ENCODE peak calls at places on chromosomes 12 and 14, in ten cellular contexts. One of them, this sample, is unnamed.

GRCh38 chr14:80955434-80955939 is at the start of gene TSHR:
- DNase-seq in KG1: no peak
- DNase-seq in iris pigment epithelial cell: no peak
- DNase-seq in G401: no peak
- DNase-seq in endodermal cell: peak
- DNase-seq in activated gamma-delta T cell treated with Interleukin-2 at 50 U/mL for 16 hours: no peak
- DNase-seq in fibroblast of the aortic adventitia: no peak
- DNase-seq in fibroblast of the conjunctiva: no peak
- DNase-seq in cardiac fibroblast: no peak
- DNase-seq in NCI-H2081: no peak
- DNase-seq in this sample: no peak

GRCh38 chr12:11706509-11707331 is 57.2 kb downstream of the ETV6 start:
- DNase-seq in KG1: no peak
- DNase-seq in iris pigment epithelial cell: no peak
- DNase-seq in G401: no peak
- DNase-seq in endodermal cell: no peak
- DNase-seq in activated gamma-delta T cell treated with Interleukin-2 at 50 U/mL for 16 hours: no peak
- DNase-seq in fibroblast of the aortic adventitia: no peak
- DNase-seq in fibroblast of the conjunctiva: no peak
- DNase-seq in cardiac fibroblast: no peak
- DNase-seq in NCI-H2081: no peak
- DNase-seq in this sample: no peak

GRCh38 chr12:52975820-52976573 is 27.1 kb downstream of the KRT18 start:
- DNase-seq in KG1: no peak
- DNase-seq in iris pigment epithelial cell: no peak
- DNase-seq in G401: peak
- DNase-seq in endodermal cell: peak
- DNase-seq in activated gamma-delta T cell treated with Interleukin-2 at 50 U/mL for 16 hours: no peak
- DNase-seq in fibroblast of the aortic adventitia: no peak
- DNase-seq in fibroblast of the conjunctiva: no peak
- DNase-seq in cardiac fibroblast: peak
- DNase-seq in NCI-H2081: no peak
- DNase-seq in this sample: no peak

GRCh38 chr12:68200854-68201253 is 24.8 kb downstream of the IL26 start:
- DNase-seq in KG1: no peak
- DNase-seq in iris pigment epithelial cell: peak
- DNase-seq in G401: no peak
- DNase-seq in endodermal cell: no peak
- DNase-seq in activated gamma-delta T cell treated with Interleukin-2 at 50 U/mL for 16 hours: no peak
- DNase-seq in fibroblast of the aortic adventitia: no peak
- DNase-seq in fibroblast of the conjunctiva: no peak
- DNase-seq in cardiac fibroblast: no peak
- DNase-seq in NCI-H2081: no peak
- DNase-seq in this sample: no peak

GRCh38 chr14:66709292-66709691 is 201.3 kb downstream of the GPHN start:
- DNase-seq in KG1: no peak
- DNase-seq in iris pigment epithelial cell: peak
- DNase-seq in G401: no peak
- DNase-seq in endodermal cell: no peak
- DNase-seq in activated gamma-delta T cell treated with Interleukin-2 at 50 U/mL for 16 hours: no peak
- DNase-seq in fibroblast of the aortic adventitia: peak
- DNase-seq in fibroblast of the conjunctiva: peak
- DNase-seq in cardiac fibroblast: peak
- DNase-seq in NCI-H2081: no peak
- DNase-seq in this sample: no peak

GRCh38 chr12:130249376-130249775 is 87.1 kb downstream of the FZD10 start:
- DNase-seq in KG1: no peak
- DNase-seq in iris pigment epithelial cell: no peak
- DNase-seq in G401: no peak
- DNase-seq in endodermal cell: peak
- DNase-seq in activated gamma-delta T cell treated with Interleukin-2 at 50 U/mL for 16 hours: no peak
- DNase-seq in fibroblast of the aortic adventitia: no peak
- DNase-seq in fibroblast of the conjunctiva: no peak
- DNase-seq in cardiac fibroblast: no peak
- DNase-seq in NCI-H2081: no peak
- DNase-seq in this sample: no peak

GRCh38 chr14:94500264-94500663 is 9.0 kb downstream of the SERPINA12 start:
- DNase-seq in KG1: no peak
- DNase-seq in iris pigment epithelial cell: no peak
- DNase-seq in G401: no peak
- DNase-seq in endodermal cell: no peak
- DNase-seq in activated gamma-delta T cell treated with Interleukin-2 at 50 U/mL for 16 hours: no peak
- DNase-seq in fibroblast of the aortic adventitia: no peak
- DNase-seq in fibroblast of the conjunctiva: no peak
- DNase-seq in cardiac fibroblast: no peak
- DNase-seq in NCI-H2081: no peak
- DNase-seq in this sample: no peak

GRCh38 chr12:55933158-55933798 is 2.3 kb downstream of the DGKA start:
- DNase-seq in KG1: no peak
- DNase-seq in iris pigment epithelial cell: no peak
- DNase-seq in G401: no peak
- DNase-seq in endodermal cell: no peak
- DNase-seq in activated gamma-delta T cell treated with Interleukin-2 at 50 U/mL for 16 hours: no peak
- DNase-seq in fibroblast of the aortic adventitia: peak
- DNase-seq in fibroblast of the conjunctiva: no peak
- DNase-seq in cardiac fibroblast: peak
- DNase-seq in NCI-H2081: no peak
- DNase-seq in this sample: no peak

GRCh38 chr14:71932229-71932951 is at the start of gene RGS6:
- DNase-seq in KG1: peak
- DNase-seq in iris pigment epithelial cell: peak
- DNase-seq in G401: peak
- DNase-seq in endodermal cell: peak
- DNase-seq in activated gamma-delta T cell treated with Interleukin-2 at 50 U/mL for 16 hours: no peak
- DNase-seq in fibroblast of the aortic adventitia: no peak
- DNase-seq in fibroblast of the conjunctiva: no peak
- DNase-seq in cardiac fibroblast: peak
- DNase-seq in NCI-H2081: peak
- DNase-seq in this sample: no peak

GRCh38 chr14:60915781-60916180 is 65.1 kb downstream of the TRMT5 start:
- DNase-seq in KG1: no peak
- DNase-seq in iris pigment epithelial cell: peak
- DNase-seq in G401: no peak
- DNase-seq in endodermal cell: no peak
- DNase-seq in activated gamma-delta T cell treated with Interleukin-2 at 50 U/mL for 16 hours: no peak
- DNase-seq in fibroblast of the aortic adventitia: no peak
- DNase-seq in fibroblast of the conjunctiva: no peak
- DNase-seq in cardiac fibroblast: no peak
- DNase-seq in NCI-H2081: no peak
- DNase-seq in this sample: no peak

GRCh38 chr12:1083888-1084262 is 92.9 kb downstream of the ERC1 start:
- DNase-seq in KG1: no peak
- DNase-seq in iris pigment epithelial cell: peak
- DNase-seq in G401: peak
- DNase-seq in endodermal cell: no peak
- DNase-seq in activated gamma-delta T cell treated with Interleukin-2 at 50 U/mL for 16 hours: no peak
- DNase-seq in fibroblast of the aortic adventitia: peak
- DNase-seq in fibroblast of the conjunctiva: peak
- DNase-seq in cardiac fibroblast: peak
- DNase-seq in NCI-H2081: peak
- DNase-seq in this sample: no peak

GRCh38 chr12:64744422-64745258 is 14.6 kb downstream of the GNS start:
- DNase-seq in KG1: no peak
- DNase-seq in iris pigment epithelial cell: peak
- DNase-seq in G401: no peak
- DNase-seq in endodermal cell: no peak
- DNase-seq in activated gamma-delta T cell treated with Interleukin-2 at 50 U/mL for 16 hours: no peak
- DNase-seq in fibroblast of the aortic adventitia: peak
- DNase-seq in fibroblast of the conjunctiva: no peak
- DNase-seq in cardiac fibroblast: peak
- DNase-seq in NCI-H2081: no peak
- DNase-seq in this sample: no peak

GRCh38 chr12:69254046-69254445 is 14.7 kb downstream of the CPSF6 start:
- DNase-seq in KG1: no peak
- DNase-seq in iris pigment epithelial cell: peak
- DNase-seq in G401: peak
- DNase-seq in endodermal cell: no peak
- DNase-seq in activated gamma-delta T cell treated with Interleukin-2 at 50 U/mL for 16 hours: no peak
- DNase-seq in fibroblast of the aortic adventitia: peak
- DNase-seq in fibroblast of the conjunctiva: peak
- DNase-seq in cardiac fibroblast: peak
- DNase-seq in NCI-H2081: peak
- DNase-seq in this sample: no peak

GRCh38 chr12:107760207-107760816 is 625 bp downstream of the PRDM4 start:
- DNase-seq in KG1: peak
- DNase-seq in iris pigment epithelial cell: no peak
- DNase-seq in G401: peak
- DNase-seq in endodermal cell: peak
- DNase-seq in activated gamma-delta T cell treated with Interleukin-2 at 50 U/mL for 16 hours: peak
- DNase-seq in fibroblast of the aortic adventitia: peak
- DNase-seq in fibroblast of the conjunctiva: no peak
- DNase-seq in cardiac fibroblast: peak
- DNase-seq in NCI-H2081: peak
- DNase-seq in this sample: peak

GRCh38 chr14:61911534-61911933 is 149.3 kb downstream of the SNAPC1 start:
- DNase-seq in KG1: no peak
- DNase-seq in iris pigment epithelial cell: no peak
- DNase-seq in G401: peak
- DNase-seq in endodermal cell: no peak
- DNase-seq in activated gamma-delta T cell treated with Interleukin-2 at 50 U/mL for 16 hours: no peak
- DNase-seq in fibroblast of the aortic adventitia: no peak
- DNase-seq in fibroblast of the conjunctiva: no peak
- DNase-seq in cardiac fibroblast: no peak
- DNase-seq in NCI-H2081: peak
- DNase-seq in this sample: no peak

GRCh38 chr12:127655691-127656090 is 611.3 kb upstream of the TMEM132C start:
- DNase-seq in KG1: no peak
- DNase-seq in iris pigment epithelial cell: peak
- DNase-seq in G401: no peak
- DNase-seq in endodermal cell: no peak
- DNase-seq in activated gamma-delta T cell treated with Interleukin-2 at 50 U/mL for 16 hours: no peak
- DNase-seq in fibroblast of the aortic adventitia: peak
- DNase-seq in fibroblast of the conjunctiva: no peak
- DNase-seq in cardiac fibroblast: peak
- DNase-seq in NCI-H2081: no peak
- DNase-seq in this sample: no peak

GRCh38 chr12:19572920-19573558 is 133.7 kb downstream of the AEBP2 start:
- DNase-seq in KG1: no peak
- DNase-seq in iris pigment epithelial cell: peak
- DNase-seq in G401: peak
- DNase-seq in endodermal cell: peak
- DNase-seq in activated gamma-delta T cell treated with Interleukin-2 at 50 U/mL for 16 hours: no peak
- DNase-seq in fibroblast of the aortic adventitia: peak
- DNase-seq in fibroblast of the conjunctiva: peak
- DNase-seq in cardiac fibroblast: peak
- DNase-seq in NCI-H2081: peak
- DNase-seq in this sample: no peak

GRCh38 chr14:69153848-69154208 is 909 bp upstream of the DCAF5 start:
- DNase-seq in KG1: no peak
- DNase-seq in iris pigment epithelial cell: peak
- DNase-seq in G401: no peak
- DNase-seq in endodermal cell: peak
- DNase-seq in activated gamma-delta T cell treated with Interleukin-2 at 50 U/mL for 16 hours: no peak
- DNase-seq in fibroblast of the aortic adventitia: peak
- DNase-seq in fibroblast of the conjunctiva: no peak
- DNase-seq in cardiac fibroblast: peak
- DNase-seq in NCI-H2081: no peak
- DNase-seq in this sample: peak

GRCh38 chr12:114636723-114637480 is 47.1 kb downstream of the TBX3 start:
- DNase-seq in KG1: no peak
- DNase-seq in iris pigment epithelial cell: peak
- DNase-seq in G401: peak
- DNase-seq in endodermal cell: peak
- DNase-seq in activated gamma-delta T cell treated with Interleukin-2 at 50 U/mL for 16 hours: no peak
- DNase-seq in fibroblast of the aortic adventitia: peak
- DNase-seq in fibroblast of the conjunctiva: no peak
- DNase-seq in cardiac fibroblast: peak
- DNase-seq in NCI-H2081: no peak
- DNase-seq in this sample: no peak

GRCh38 chr12:21353487-21353886 is 18.8 kb upstream of the SLCO1A2 start:
- DNase-seq in KG1: no peak
- DNase-seq in iris pigment epithelial cell: no peak
- DNase-seq in G401: peak
- DNase-seq in endodermal cell: no peak
- DNase-seq in activated gamma-delta T cell treated with Interleukin-2 at 50 U/mL for 16 hours: no peak
- DNase-seq in fibroblast of the aortic adventitia: no peak
- DNase-seq in fibroblast of the conjunctiva: no peak
- DNase-seq in cardiac fibroblast: no peak
- DNase-seq in NCI-H2081: no peak
- DNase-seq in this sample: no peak

GRCh38 chr12:127162902-127163301 is 1104.1 kb upstream of the TMEM132C start:
- DNase-seq in KG1: no peak
- DNase-seq in iris pigment epithelial cell: peak
- DNase-seq in G401: no peak
- DNase-seq in endodermal cell: no peak
- DNase-seq in activated gamma-delta T cell treated with Interleukin-2 at 50 U/mL for 16 hours: peak
- DNase-seq in fibroblast of the aortic adventitia: peak
- DNase-seq in fibroblast of the conjunctiva: peak
- DNase-seq in cardiac fibroblast: peak
- DNase-seq in NCI-H2081: no peak
- DNase-seq in this sample: no peak

GRCh38 chr12:17348311-17348710 is 741.7 kb downstream of the RERGL start:
- DNase-seq in KG1: no peak
- DNase-seq in iris pigment epithelial cell: no peak
- DNase-seq in G401: no peak
- DNase-seq in endodermal cell: no peak
- DNase-seq in activated gamma-delta T cell treated with Interleukin-2 at 50 U/mL for 16 hours: no peak
- DNase-seq in fibroblast of the aortic adventitia: no peak
- DNase-seq in fibroblast of the conjunctiva: no peak
- DNase-seq in cardiac fibroblast: no peak
- DNase-seq in NCI-H2081: no peak
- DNase-seq in this sample: no peak

GRCh38 chr12:5901416-5901815 is 43.6 kb downstream of the ANO2 start:
- DNase-seq in KG1: no peak
- DNase-seq in iris pigment epithelial cell: no peak
- DNase-seq in G401: no peak
- DNase-seq in endodermal cell: peak
- DNase-seq in activated gamma-delta T cell treated with Interleukin-2 at 50 U/mL for 16 hours: no peak
- DNase-seq in fibroblast of the aortic adventitia: no peak
- DNase-seq in fibroblast of the conjunctiva: no peak
- DNase-seq in cardiac fibroblast: no peak
- DNase-seq in NCI-H2081: no peak
- DNase-seq in this sample: no peak

GRCh38 chr14:23181453-23181852 is 2.0 kb downstream of the SLC7A8 start:
- DNase-seq in KG1: no peak
- DNase-seq in iris pigment epithelial cell: no peak
- DNase-seq in G401: peak
- DNase-seq in endodermal cell: no peak
- DNase-seq in activated gamma-delta T cell treated with Interleukin-2 at 50 U/mL for 16 hours: no peak
- DNase-seq in fibroblast of the aortic adventitia: no peak
- DNase-seq in fibroblast of the conjunctiva: no peak
- DNase-seq in cardiac fibroblast: no peak
- DNase-seq in NCI-H2081: no peak
- DNase-seq in this sample: no peak

This sample was measured in Right ventricle myocardium inferior.